ENCODE peak calls at places on chromosomes 4 and X, in five cellular contexts. K, O, Q, B and N are unnamed samples.

GRCh38 chrX:101958139-101958538 is 26.3 kb upstream of the ZMAT1 start:
- DNase-seq in K (peak), O (no peak), Q (no peak), B (no peak), N (no peak)

GRCh38 chr4:5758741-5759140 is 47.7 kb downstream of the EVC start:
- DNase-seq in K (peak), O (no peak), Q (no peak), B (peak), N (no peak)

GRCh38 chr4:165425629-165426028 is 46.8 kb downstream of the CPE start:
- DNase-seq in K (no peak), O (no peak), Q (no peak), B (no peak), N (no peak)

GRCh38 chr4:59630235-59630634 is 1569.9 kb upstream of the ADGRL3 start:
- DNase-seq in K (no peak), O (no peak), Q (no peak), B (no peak), N (no peak)

GRCh38 chr4:118905546-118905945 is 16.9 kb downstream of the SYNPO2 start:
- DNase-seq in K (no peak), O (no peak), Q (no peak), B (peak), N (no peak)

GRCh38 chrX:16573781-16574180 is 76.2 kb upstream of the S100G start:
- DNase-seq in K (no peak), O (no peak), Q (no peak), B (peak), N (no peak)

GRCh38 chr4:6953751-6954380 is 44.2 kb downstream of the TBC1D14 start:
- DNase-seq in K (peak), O (peak), Q (peak), B (peak), N (no peak)

GRCh38 chrX:38260231-38260630 is 39.6 kb upstream of the SRPX start:
- DNase-seq in K (peak), O (peak), Q (no peak), B (peak), N (no peak)

GRCh38 chr4:7280906-7281305 is 88.6 kb downstream of the SORCS2 start:
- DNase-seq in K (peak), O (no peak), Q (no peak), B (no peak), N (no peak)

GRCh38 chr4:47830263-47831025 is 7.4 kb downstream of the CORIN start:
- DNase-seq in K (no peak), O (no peak), Q (no peak), B (peak), N (no peak)

GRCh38 chr4:46123872-46124755 is at the start of gene GABRG1:
- DNase-seq in K (no peak), O (peak), Q (no peak), B (peak), N (no peak)

DNA sequence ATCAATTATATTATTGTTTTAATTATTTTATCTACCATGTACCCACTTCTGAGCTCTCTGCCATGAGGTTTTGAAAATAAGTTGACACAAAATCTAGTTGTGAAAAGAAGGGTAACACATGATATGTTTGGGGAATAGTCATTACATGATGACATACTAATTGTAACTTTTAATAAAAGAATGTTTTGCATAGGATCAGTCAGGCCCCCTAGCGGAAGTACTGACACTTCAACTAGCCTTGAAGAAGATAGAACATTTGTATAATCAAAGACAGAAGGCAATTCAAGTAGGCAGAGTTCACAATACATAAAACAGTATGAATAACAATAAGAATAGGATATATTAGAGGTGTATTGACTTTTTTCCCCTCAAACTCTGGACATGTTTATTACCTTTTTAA is 1191.0 kb upstream of the AGA start:
- DNase-seq in K (no peak), O (peak), Q (no peak), B (no peak), N (no peak)
- TF ChIP-seq CTCF in K (no peak), O (peak), Q (no peak), B (no peak), N (no peak)

GRCh38 chr4:76512000-76512399 is 77.0 kb downstream of the SHROOM3 start:
- DNase-seq in K (no peak), O (no peak), Q (no peak), B (no peak), N (no peak)
- TF ChIP-seq CTCF in K (no peak), O (no peak), Q (no peak), B (no peak), N (no peak)

DNA sequence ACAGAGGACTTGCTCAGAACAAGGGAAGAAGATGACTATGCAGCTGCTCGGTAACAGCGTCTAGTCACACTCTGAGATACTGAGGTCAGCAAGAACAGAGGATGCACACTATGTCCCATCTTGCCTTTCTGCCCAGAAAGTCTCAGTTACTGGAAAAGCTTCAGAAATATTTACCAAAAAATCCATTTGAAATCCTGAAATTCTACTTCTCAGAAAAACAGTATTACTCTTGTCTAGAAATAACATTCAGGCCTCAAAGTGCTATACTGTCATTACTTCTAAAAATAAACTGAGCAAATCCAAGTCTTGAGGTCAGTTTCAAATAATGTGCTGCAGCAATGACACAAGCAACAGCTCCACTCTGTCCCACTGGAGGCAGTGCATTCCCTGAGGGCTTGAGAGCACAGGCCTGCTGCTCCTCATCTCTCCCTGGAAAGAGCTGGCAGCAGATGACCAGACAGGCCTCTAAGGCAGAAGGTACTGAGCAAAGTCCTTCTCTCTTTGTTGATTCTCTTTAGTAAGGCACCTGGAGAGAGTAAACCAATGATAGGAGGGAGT is 76.9 kb downstream of the CAMK2D start:
- DNase-seq in K (peak), O (peak), Q (peak), B (peak), N (no peak)
- TF ChIP-seq CTCF in K (peak), O (no peak), Q (peak), B (peak), N (no peak)

GRCh38 chr4:53614616-53615015 is 23.3 kb upstream of the LNX1 start:
- DNase-seq in K (no peak), O (peak), Q (no peak), B (no peak), N (no peak)
- TF ChIP-seq CTCF in K (peak), O (peak), Q (no peak), B (peak), N (no peak)

GRCh38 chr4:1494416-1495315 is 88.4 kb upstream of the NKX1-1 start:
- DNase-seq in K (no peak), O (no peak), Q (no peak), B (peak), N (no peak)

GRCh38 chr4:1495416-1496115 is 89.3 kb upstream of the NKX1-1 start:
- DNase-seq in K (no peak), O (no peak), Q (no peak), B (peak), N (no peak)

GRCh38 chr4:1499465-1499864 is 93.2 kb upstream of the NKX1-1 start:
- DNase-seq in K (no peak), O (no peak), Q (no peak), B (no peak), N (no peak)

GRCh38 chr4:1496116-1496642 is 89.9 kb upstream of the NKX1-1 start:
- DNase-seq in K (no peak), O (no peak), Q (no peak), B (no peak), N (no peak)

GRCh38 chr4:1497189-1497801 is 91.1 kb upstream of the NKX1-1 start:
- DNase-seq in K (no peak), O (no peak), Q (no peak), B (no peak), N (no peak)
- TF ChIP-seq CTCF in K (no peak), O (no peak), Q (no peak), B (no peak), N (no peak)

DNA sequence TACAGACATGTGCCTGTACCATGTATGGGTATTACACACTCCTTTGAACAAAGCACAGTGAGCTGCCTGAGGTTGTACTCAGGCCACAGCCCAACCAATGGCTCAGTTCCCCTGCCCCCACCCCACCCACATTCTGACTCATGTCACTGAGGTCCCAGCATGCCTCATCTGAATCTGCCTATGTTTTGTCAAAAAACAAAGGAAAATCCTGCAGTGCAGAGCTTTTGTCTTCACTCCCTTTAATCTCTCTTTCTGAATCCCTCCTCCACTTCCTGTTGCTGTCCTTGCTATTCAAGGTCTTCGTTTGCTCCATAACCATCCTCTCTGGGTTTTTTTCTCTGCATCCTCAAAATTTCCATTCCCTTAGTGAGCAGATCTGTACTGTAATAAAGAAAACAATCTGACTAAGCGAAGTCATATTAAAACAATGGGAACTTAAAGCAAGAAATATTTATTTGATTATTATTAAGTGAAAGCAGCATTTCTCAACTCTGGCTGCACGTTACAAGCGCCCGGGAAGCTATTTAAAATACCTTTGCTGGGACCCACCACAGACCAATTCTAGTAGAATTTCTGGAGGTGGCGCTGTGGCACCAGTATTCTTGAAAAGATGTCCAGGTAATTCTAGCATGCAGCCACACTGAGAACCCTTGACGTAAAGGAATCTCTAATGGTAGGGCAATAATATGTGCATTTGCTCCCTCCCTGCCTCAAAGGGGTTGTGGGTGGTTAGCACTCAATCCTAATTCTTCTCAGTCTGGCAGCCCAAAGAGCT is 8.8 kb downstream of the GUCY2F start:
- DNase-seq in K (peak), O (peak), Q (no peak), B (peak), N (no peak)
- TF ChIP-seq CTCF in K (no peak), O (peak), Q (no peak), B (peak), N (no peak)

GRCh38 chrX:54447461-54447860 is 7.3 kb downstream of the TSR2 start:
- DNase-seq in K (peak), O (peak), Q (no peak), B (peak), N (no peak)

GRCh38 chrX:54449929-54450328 is 9.7 kb downstream of the TSR2 start:
- DNase-seq in K (no peak), O (no peak), Q (no peak), B (no peak), N (no peak)

GRCh38 chrX:54452920-54453319 is 12.7 kb downstream of the TSR2 start:
- DNase-seq in K (no peak), O (peak), Q (no peak), B (no peak), N (no peak)
- TF ChIP-seq CTCF in K (peak), O (peak), Q (no peak), B (peak), N (no peak)

GRCh38 chr4:151987606-151988005 is 226.8 kb upstream of the GATB start:
- DNase-seq in K (peak), O (no peak), Q (no peak), B (no peak), N (no peak)

GRCh38 chr4:151979835-151980234 is 219.0 kb upstream of the GATB start:
- DNase-seq in K (no peak), O (no peak), Q (no peak), B (peak), N (no peak)

DNA sequence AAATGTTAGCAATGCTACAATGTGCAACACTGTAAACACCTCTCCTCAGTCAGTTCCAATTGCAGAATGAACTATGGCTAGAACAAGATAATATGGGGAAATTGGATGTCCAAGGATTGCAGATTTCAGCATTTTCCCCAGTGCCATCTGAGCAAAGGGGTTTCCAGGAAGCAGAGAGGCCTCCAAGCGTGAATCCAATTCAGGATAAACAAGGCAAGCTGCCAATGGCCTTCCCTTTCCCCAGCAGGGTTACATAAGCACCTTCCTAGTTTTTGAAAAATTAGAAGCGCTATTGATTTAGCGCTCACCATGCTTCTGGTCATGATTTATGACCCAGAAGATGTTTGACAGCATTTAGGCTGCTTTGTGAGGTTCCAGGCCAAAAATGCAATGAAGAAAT is 223.0 kb upstream of the GATB start:
- DNase-seq in K (no peak), O (no peak), Q (no peak), B (no peak), N (no peak)
- TF ChIP-seq CTCF in K (no peak), O (no peak), Q (no peak), B (no peak), N (no peak)